ENCODE peak calls at places on chromosomes 6 and 20, in six cellular contexts. R is neural crest cell, G is NCI-H1417 treated with DMSO at 0.1 percent for 48 hours, U is cardiac muscle cell, K is A673, S is iPS-NIHi11. V is an unnamed sample.

GRCh38 chr6:113564401-113565161 is 292.6 kb upstream of the MARCKS start:
- DNase-seq in K (peak), S (peak), R (peak), U (peak), G (peak), V (no peak)

GRCh38 chr6:39496951-39497350 is 174.4 kb upstream of the KCNK16 start:
- DNase-seq in S (no peak), K (no peak), R (no peak), G (no peak), U (no peak), V (no peak)

GRCh38 chr20:8292793-8293192 is 160.7 kb downstream of the PLCB1 start:
- DNase-seq in K (no peak), S (no peak), R (no peak), G (no peak), U (no peak), V (no peak)

GRCh38 chr20:42957014-42957694 is 232.6 kb downstream of the PTPRT start:
- DNase-seq in K (no peak), U (no peak), S (no peak), G (no peak), R (no peak), V (no peak)

GRCh38 chr6:35068644-35069043 is 72.5 kb downstream of the TCP11 start:
- DNase-seq in K (no peak), S (no peak), U (peak), R (no peak), G (no peak), V (no peak)

GRCh38 chr20:20259534-20259933 is 108.4 kb upstream of the INSM1 start:
- DNase-seq in K (no peak), U (no peak), G (no peak), R (no peak), S (no peak), V (no peak)

GRCh38 chr6:15017251-15017650 is 228.6 kb upstream of the JARID2 start:
- DNase-seq in S (peak), U (peak), G (no peak), K (peak), R (peak), V (no peak)

GRCh38 chr6:168737481-168737880 is 296.5 kb downstream of the SMOC2 start:
- DNase-seq in K (peak), S (no peak), G (no peak), U (no peak), R (no peak), V (no peak)

GRCh38 chr6:10395171-10395945 is 19.5 kb downstream of the TFAP2A start:
- DNase-seq in U (no peak), G (no peak), S (no peak), R (no peak), K (no peak), V (no peak)

GRCh38 chr6:55822005-55822404 is 53.4 kb downstream of the BMP5 start:
- DNase-seq in S (no peak), G (no peak), U (no peak), R (no peak), K (no peak), V (no peak)

GRCh38 chr6:95866732-95867131 is 149.0 kb upstream of the FUT9 start:
- DNase-seq in S (peak), G (peak), R (no peak), K (peak), U (peak), V (no peak)

GRCh38 chr6:35601331-35602132 is 87.2 kb downstream of the FKBP5 start:
- DNase-seq in U (peak), R (no peak), S (peak), G (no peak), K (peak), V (peak)

GRCh38 chr6:17394192-17394611 is 807 bp downstream of the CAP2 start:
- DNase-seq in S (peak), G (no peak), K (peak), R (peak), U (peak), V (no peak)

V was measured in activated T-helper 1 cell treated with anti-CD3 and anti-CD28 coated beads, Interleukin-2, amount 50 U/mL, for 16 hours.